ENCODE peak calls at places on chromosomes 12 and 14, in eight cellular contexts. X, Y, L, H, C, D, Z and J are unnamed samples. For H3K4me1, the result is how much of the 10 kb centered on the place peaks cover.

GRCh38 chr12:3670083-3670620 is 82.8 kb downstream of the CRACR2A start:
- DNase-seq in C (no peak), X (no peak), H (peak), Y (no peak), L (peak), Z (no peak), D (no peak), J (no peak)

GRCh38 chr12:49086116-49086515 is 8.5 kb downstream of the DHH start:
- DNase-seq in Z (no peak), Y (no peak), L (no peak), C (no peak), H (no peak), D (no peak), X (no peak), J (no peak)

GRCh38 chr12:12349711-12350665 is at the start of gene MANSC1:
- DNase-seq in X (peak), Z (peak), H (peak), Y (peak), C (peak), L (no peak), D (peak), J (peak)

GRCh38 chr14:102049258-102050025 is 37.4 kb downstream of the HSP90AA1 start:
- DNase-seq in Y (no peak), X (no peak), D (no peak), C (no peak), L (no peak), Z (no peak), H (no peak), J (no peak)

GRCh38 chr14:89617471-89618291 is 200.6 kb upstream of the FOXN3 start:
- DNase-seq in L (no peak), H (peak), C (peak), D (no peak), X (peak), Z (peak), Y (peak), J (peak)

GRCh38 chr12:47021298-47021697 is 58.1 kb upstream of the PCED1B start:
- DNase-seq in D (no peak), Y (peak), X (peak), C (peak), Z (peak), H (peak), L (peak), J (peak)

GRCh38 chr12:112165624-112166023 is 40.3 kb downstream of the TRAFD1 start:
- DNase-seq in L (no peak), C (no peak), Y (no peak), D (no peak), Z (no peak), H (no peak), X (no peak), J (no peak)

GRCh38 chr12:93865751-93866150 is 188.6 kb downstream of the CRADD start:
- DNase-seq in H (no peak), C (no peak), L (no peak), Y (no peak), D (no peak), X (no peak), Z (no peak), J (no peak)

GRCh38 chr12:12806784-12807516 is 6.2 kb upstream of the DDX47 start:
- DNase-seq in L (no peak), Y (no peak), D (no peak), Z (no peak), H (no peak), X (no peak), C (no peak), J (no peak)

GRCh38 chr12:5305425-5305824 is 126.5 kb upstream of the NTF3 start:
- DNase-seq in Y (no peak), Z (no peak), H (no peak), L (no peak), X (no peak), C (no peak), D (no peak), J (no peak)

GRCh38 chr14:77043177-77043983 is 14.9 kb upstream of the IRF2BPL start:
- DNase-seq in H (peak), Z (no peak), L (peak), D (no peak), C (peak), X (no peak), Y (peak), J (no peak)

GRCh38 chr12:104596876-104597833 is 140.4 kb downstream of the CHST11 start:
- DNase-seq in D (no peak), C (no peak), Y (no peak), H (peak), Z (no peak), X (no peak), L (no peak), J (peak)

GRCh38 chr12:109900752-109901580 is 892 bp downstream of the TCHP start:
- DNase-seq in Y (no peak), X (peak), D (peak), L (no peak), C (peak), H (peak), Z (no peak), J (peak)

GRCh38 chr14:70052990-70053389 is 135.8 kb downstream of the SLC8A3 start:
- DNase-seq in Y (peak), H (peak), Z (peak), C (peak), D (no peak), L (peak), X (no peak), J (peak)

GRCh38 chr12:13024151-13024946 is 19.8 kb upstream of the FAM234B start:
- DNase-seq in Z (no peak), L (no peak), X (no peak), Y (peak), C (no peak), D (no peak), H (no peak), J (peak)

GRCh38 chr12:26187014-26187413 is 8.4 kb upstream of the SSPN start:
- DNase-seq in Y (no peak), X (no peak), Z (no peak), D (no peak), C (no peak), L (peak), H (no peak), J (no peak)

GRCh38 chr14:100871234-100872186 is 32.0 kb downstream of the RTL1 start:
- DNase-seq in L (peak), C (peak), D (no peak), Z (no peak), X (no peak), Y (peak), H (no peak), J (no peak)

GRCh38 chr14:77037886-77038511 is 9.5 kb upstream of the IRF2BPL start:
- DNase-seq in L (no peak), Z (no peak), D (no peak), Y (no peak), H (peak), C (peak), X (no peak), J (no peak)

GRCh38 chr14:58808828-58809227 is 171.1 kb downstream of the DACT1 start:
- DNase-seq in L (no peak), X (no peak), Y (no peak), H (peak), C (peak), D (no peak), Z (no peak), J (no peak)

GRCh38 chr12:6157482-6157881 is 33.0 kb upstream of the VWF start:
- DNase-seq in H (no peak), C (peak), D (no peak), Y (no peak), X (no peak), Z (no peak), L (no peak), J (no peak)

GRCh38 chr12:49776858-49777257 is 35.5 kb downstream of the TMBIM6 start:
- DNase-seq in Z (no peak), L (no peak), H (no peak), Y (no peak), X (no peak), C (no peak), D (no peak), J (no peak)

GRCh38 chr14:28754209-28754985 is 12.2 kb upstream of the FOXG1 start:
- DNase-seq in L (peak), X (peak), C (peak), H (peak), Z (no peak), D (peak), Y (peak), J (peak)

GRCh38 chr14:32202941-32203882 is at the start of gene RNU6-8:
- DNase-seq in X (peak), H (peak), Y (peak), Z (peak), L (peak), D (peak), C (peak), J (peak)

GRCh38 chr12:11812558-11813421 is 163.3 kb downstream of the ETV6 start:
- DNase-seq in L (peak), Y (peak), X (peak), C (peak), D (peak), H (no peak), Z (peak), J (peak)

GRCh38 chr12:7093892-7094291 is 1.6 kb upstream of the C1R start:
- DNase-seq in Y (no peak), H (no peak), C (no peak), L (no peak), D (no peak), X (no peak), Z (no peak), J (no peak)

GRCh38 chr12:54683388-54683787 is 35.2 kb upstream of the DCD start:
- DNase-seq in Y (no peak), D (peak), L (no peak), Z (no peak), X (no peak), H (no peak), C (no peak), J (no peak)

GRCh38 chr12:54682674-54683073 is 34.5 kb upstream of the DCD start:
- DNase-seq in L (no peak), X (no peak), D (no peak), C (no peak), H (no peak), Z (no peak), Y (no peak), J (no peak)

GRCh38 chr12:54688309-54689033 is 40.3 kb upstream of the DCD start:
- DNase-seq in C (no peak), D (no peak), X (no peak), Y (no peak), Z (no peak), H (no peak), L (no peak), J (no peak)

GRCh38 chr12:54689034-54689372 is 40.8 kb upstream of the DCD start:
- DNase-seq in L (no peak), C (no peak), X (no peak), D (no peak), Y (no peak), Z (no peak), H (no peak), J (no peak)

DNA sequence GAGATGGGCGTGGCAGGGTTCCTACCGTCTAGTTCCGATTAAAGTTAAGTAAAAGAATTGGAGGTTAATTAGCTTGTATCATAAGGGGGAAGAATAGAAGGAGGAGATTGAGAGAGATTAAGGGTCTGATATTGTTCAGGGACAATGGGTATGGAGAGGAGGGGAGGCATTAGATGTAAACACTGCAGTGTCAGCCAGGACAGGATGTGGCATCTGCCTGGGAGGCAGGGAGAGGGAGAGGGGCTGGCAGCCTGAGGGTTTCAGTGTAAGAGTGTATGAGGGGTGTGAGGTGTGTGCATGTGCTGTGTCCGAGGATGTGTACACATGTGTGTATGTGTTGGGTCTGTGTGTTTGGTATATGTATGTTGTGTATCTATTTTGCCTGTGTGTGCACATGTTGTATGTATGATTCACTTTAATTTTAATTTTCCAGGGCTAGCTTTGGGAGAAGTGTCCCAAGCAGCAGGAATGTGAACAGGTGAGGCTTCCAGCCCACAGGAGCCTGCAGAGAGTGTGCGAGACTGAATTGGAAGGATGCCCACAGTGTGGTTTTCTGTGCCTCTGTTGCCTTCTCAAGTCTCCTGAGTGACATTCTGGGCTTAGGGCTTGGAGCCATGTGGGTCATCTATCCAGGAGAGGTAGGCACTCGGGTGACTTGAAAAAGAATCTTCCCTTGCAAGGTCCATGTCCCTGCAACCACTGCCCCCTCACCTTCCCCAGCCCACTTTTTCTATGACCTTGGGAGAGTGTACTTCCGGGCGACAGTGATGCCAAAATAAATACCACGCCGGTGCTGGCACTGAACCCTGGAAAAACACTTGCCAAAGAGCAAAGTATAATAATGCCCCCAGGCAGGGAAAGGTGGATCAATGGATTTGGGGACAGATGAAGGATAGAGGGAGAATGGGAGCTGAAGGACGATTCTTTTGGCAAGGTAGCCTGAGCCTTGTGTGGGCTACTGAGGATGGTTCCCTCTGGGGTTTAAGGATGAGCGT is 36.8 kb upstream of the DCD start:
- DNase-seq in H (no peak), C (no peak), Y (no peak), Z (no peak), X (no peak), D (no peak), L (no peak), J (peak)
- H3K9ac ChIP-seq in H (no peak), C (no peak), Y (no peak), Z (no peak), X (no peak), D (no peak), L (no peak), J (no peak)

GRCh38 chr12:124523071-124523470 is 44.3 kb downstream of the NCOR2 start:
- DNase-seq in C (no peak), L (peak), D (no peak), Y (no peak), H (no peak), X (no peak), Z (no peak), J (no peak)

GRCh38 chr12:124520258-124520657 is 47.2 kb downstream of the NCOR2 start:
- DNase-seq in H (peak), C (peak), L (peak), Z (no peak), Y (peak), X (no peak), D (no peak), J (no peak)

GRCh38 chr12:124519741-124520140 is 47.7 kb downstream of the NCOR2 start:
- DNase-seq in Z (no peak), X (no peak), L (no peak), Y (no peak), D (no peak), H (no peak), C (peak), J (no peak)

GRCh38 chr12:124518051-124518932 is 49.1 kb downstream of the NCOR2 start:
- DNase-seq in C (peak), Y (peak), H (peak), X (peak), Z (peak), L (peak), D (no peak), J (peak)

GRCh38 chr12:124520896-124521295 is 46.5 kb downstream of the NCOR2 start:
- DNase-seq in H (no peak), X (no peak), D (no peak), Z (no peak), Y (no peak), L (no peak), C (no peak), J (no peak)
- H3K4me2 ChIP-seq in H (peak), X (no peak), D (no peak), Z (no peak), Y (no peak), L (no peak), C (no peak), J (no peak)

GRCh38 chr12:40227447-40227846 is 2.6 kb downstream of the LRRK2 start:
- DNase-seq in Y (no peak), X (no peak), H (no peak), Z (no peak), D (no peak), L (no peak), C (no peak), J (no peak)
- H3K4me1 ChIP-seq in Y (under half), X (under half), H (under half), Z (under half), D (under half), L (under half), C (under half), J (under half)

GRCh38 chr12:118357327-118358007 is 15.2 kb downstream of the TAOK3 start:
- DNase-seq in L (peak), Z (no peak), X (peak), H (peak), Y (no peak), D (no peak), C (peak), J (no peak)

GRCh38 chr12:118358607-118359540 is 13.8 kb downstream of the TAOK3 start:
- DNase-seq in C (no peak), L (no peak), Z (no peak), H (no peak), D (no peak), X (no peak), Y (no peak), J (no peak)

GRCh38 chr12:118356809-118357326 is 15.8 kb downstream of the TAOK3 start:
- DNase-seq in L (peak), X (no peak), Y (no peak), H (peak), C (peak), Z (no peak), D (no peak), J (no peak)

GRCh38 chr12:118359541-118359915 is 13.2 kb downstream of the TAOK3 start:
- DNase-seq in X (no peak), H (no peak), L (no peak), C (no peak), Y (no peak), Z (no peak), D (no peak), J (no peak)

GRCh38 chr12:118358008-118358359 is 14.7 kb downstream of the TAOK3 start:
- DNase-seq in D (no peak), X (no peak), C (no peak), L (no peak), H (no peak), Z (no peak), Y (no peak), J (no peak)
- H3K9ac ChIP-seq in D (no peak), X (peak), C (peak), L (no peak), H (no peak), Z (no peak), Y (no peak), J (no peak)

GRCh38 chr14:34450958-34451357 is 11.1 kb downstream of the SPTSSA start:
- DNase-seq in Z (no peak), C (no peak), Y (no peak), X (no peak), H (no peak), D (no peak), L (no peak), J (no peak)
- H3K4me2 ChIP-seq in Z (no peak), C (no peak), Y (peak), X (no peak), H (peak), D (no peak), L (no peak), J (no peak)